ENCODE peak calls at places on chromosomes 4 and X, in six cellular contexts. L is A549, W is cardiac fibroblast, U is glutamatergic neuron, S is transverse colon, C is heart left ventricle. K is an unnamed sample.

GRCh38 chr4:147820975-147821374 is 89.1 kb downstream of the ARHGAP10 start:
- DNase-seq in L (no peak), W (no peak), C (no peak), S (no peak), U (no peak), K (no peak)

GRCh38 chrX:5051831-5052491 is 1176.7 kb downstream of the NLGN4X start:
- DNase-seq in L (peak), U (no peak), W (peak), S (peak), C (peak), K (peak)

GRCh38 chrX:108001218-108001814 is 19.1 kb upstream of the TEX13B start:
- DNase-seq in W (peak), U (no peak), C (no peak), S (no peak), L (peak), K (no peak)

GRCh38 chr4:175935016-175935661 is 123.1 kb upstream of the GPM6A start:
- DNase-seq in C (no peak), L (no peak), U (no peak), S (no peak), W (no peak), K (no peak)

GRCh38 chr4:95231713-95232112 is 317.1 kb downstream of the UNC5C start:
- DNase-seq in L (no peak), U (no peak), S (peak), W (no peak), C (no peak), K (no peak)

GRCh38 chrX:75038925-75039324 is 113.7 kb upstream of the NEXMIF start:
- DNase-seq in W (peak), S (no peak), L (peak), U (no peak), C (no peak), K (no peak)

GRCh38 chr4:10032625-10033024 is 11.3 kb upstream of the SLC2A9 start:
- DNase-seq in C (no peak), U (no peak), W (peak), S (no peak), L (peak), K (peak)

GRCh38 chr4:101186558-101187184 is 160.7 kb downstream of the PPP3CA start:
- DNase-seq in L (no peak), W (no peak), C (no peak), U (no peak), S (no peak), K (no peak)

GRCh38 chr4:169988252-169988651 is 37.9 kb downstream of the MFAP3L start:
- DNase-seq in L (no peak), W (peak), S (no peak), U (no peak), C (no peak), K (no peak)

GRCh38 chr4:156607198-156607498 is 364.5 kb downstream of the PDGFC start:
- DNase-seq in W (no peak), C (no peak), S (no peak), L (no peak), U (no peak), K (no peak)

GRCh38 chr4:176123710-176124407 is 58.2 kb downstream of the WDR17 start:
- DNase-seq in W (peak), U (peak), L (peak), S (peak), C (peak), K (no peak)

GRCh38 chr4:151114338-151114737 is 14.9 kb downstream of the RPS3A start:
- DNase-seq in S (no peak), L (no peak), W (no peak), C (no peak), U (no peak), K (no peak)

GRCh38 chr4:83282049-83282535 is 2.5 kb downstream of the COQ2 start:
- DNase-seq in L (peak), C (no peak), U (no peak), S (peak), W (peak), K (no peak)

GRCh38 chr4:76703676-76704075 is 194.3 kb downstream of the SOWAHB start:
- DNase-seq in W (peak), C (no peak), S (no peak), L (peak), U (no peak), K (no peak)

GRCh38 chrX:22424141-22424915 is 151.6 kb downstream of the CBLL2 start:
- DNase-seq in L (no peak), U (no peak), C (no peak), W (no peak), S (no peak), K (no peak)

GRCh38 chrX:12390301-12390700 is 252.0 kb downstream of the FRMPD4 start:
- DNase-seq in C (no peak), U (no peak), W (peak), L (no peak), S (no peak), K (no peak)

GRCh38 chr4:110359076-110359475 is 116.9 kb upstream of the ENPEP start:
- DNase-seq in U (no peak), L (no peak), W (no peak), C (no peak), S (no peak), K (no peak)

GRCh38 chrX:1554469-1555210 is 17.7 kb upstream of the P2RY8 start:
- DNase-seq in L (no peak), W (no peak), C (no peak), U (no peak), S (no peak), K (no peak)

GRCh38 chrX:97482901-97483300 is 599.2 kb downstream of the RPA4 start:
- DNase-seq in C (no peak), U (no peak), W (no peak), S (no peak), L (no peak), K (no peak)

GRCh38 chrX:127187095-127187494 is 367.6 kb downstream of the PRR32 start:
- DNase-seq in C (no peak), L (peak), S (no peak), U (no peak), W (no peak), K (no peak)

GRCh38 chr4:96295143-96295763 is 455.4 kb downstream of the PDHA2 start:
- DNase-seq in C (no peak), U (no peak), L (no peak), S (no peak), W (peak), K (no peak)

GRCh38 chr4:172011196-172011595 is 198.0 kb downstream of the GALNTL6 start:
- DNase-seq in W (no peak), U (no peak), L (no peak), S (no peak), C (no peak), K (no peak)

GRCh38 chr4:173057906-173058305 is 110.7 kb upstream of the GALNT7 start:
- DNase-seq in C (no peak), W (peak), U (no peak), S (no peak), L (no peak), K (no peak)

GRCh38 chr4:108846568-108846967 is 83.7 kb upstream of the ETNPPL start:
- DNase-seq in U (no peak), S (no peak), L (no peak), C (no peak), W (peak), K (no peak)

GRCh38 chr4:68338625-68339024 is 11.3 kb downstream of the YTHDC1 start:
- DNase-seq in L (no peak), W (no peak), C (peak), U (no peak), S (no peak), K (no peak)

GRCh38 chrX:826448-826847 is 195.9 kb downstream of the SHOX start:
- DNase-seq in W (no peak), U (no peak), L (no peak), C (no peak), S (no peak), K (no peak)

GRCh38 chr4:80202784-80203553 is 5.7 kb downstream of the PRDM8 start:
- DNase-seq in U (no peak), L (peak), C (no peak), S (peak), W (peak), K (no peak)

GRCh38 chrX:48996969-48997368 is 5.1 kb downstream of the GRIPAP1 start:
- DNase-seq in W (no peak), L (no peak), S (no peak), U (no peak), C (no peak), K (no peak)

GRCh38 chrX:40068048-40068447 is 29.7 kb downstream of the BCOR start:
- DNase-seq in U (no peak), C (no peak), S (no peak), W (peak), L (peak), K (no peak)

GRCh38 chrX:17597836-17598434 is 139.4 kb upstream of the SCML1 start:
- DNase-seq in U (no peak), W (peak), L (no peak), C (peak), S (peak), K (no peak)

GRCh38 chrX:130754353-130754752 is 148.7 kb downstream of the ENOX2 start:
- DNase-seq in L (no peak), U (no peak), W (no peak), S (no peak), C (no peak), K (no peak)

GRCh38 chrX:13691845-13692334 is 3.0 kb downstream of the RAB9A start:
- DNase-seq in S (no peak), L (no peak), U (no peak), C (no peak), W (no peak), K (no peak)

GRCh38 chrX:13689519-13690211 is 737 bp downstream of the RAB9A start:
- DNase-seq in W (peak), L (no peak), U (no peak), S (no peak), C (no peak), K (no peak)

GRCh38 chrX:13692771-13693231 is 3.9 kb downstream of the RAB9A start:
- DNase-seq in S (no peak), C (no peak), L (no peak), W (no peak), U (no peak), K (no peak)

GRCh38 chrX:13688772-13689518 is at the start of gene RAB9A:
- DNase-seq in W (peak), S (peak), C (peak), U (peak), L (peak), K (peak)

GRCh38 chrX:13690836-13691235 is 1.9 kb downstream of the RAB9A start:
- DNase-seq in S (no peak), L (peak), W (no peak), C (no peak), U (no peak), K (no peak)
- TF ChIP-seq CTCF in S (no peak), L (peak), W (no peak), C (no peak), U (no peak), K (no peak)

DNA sequence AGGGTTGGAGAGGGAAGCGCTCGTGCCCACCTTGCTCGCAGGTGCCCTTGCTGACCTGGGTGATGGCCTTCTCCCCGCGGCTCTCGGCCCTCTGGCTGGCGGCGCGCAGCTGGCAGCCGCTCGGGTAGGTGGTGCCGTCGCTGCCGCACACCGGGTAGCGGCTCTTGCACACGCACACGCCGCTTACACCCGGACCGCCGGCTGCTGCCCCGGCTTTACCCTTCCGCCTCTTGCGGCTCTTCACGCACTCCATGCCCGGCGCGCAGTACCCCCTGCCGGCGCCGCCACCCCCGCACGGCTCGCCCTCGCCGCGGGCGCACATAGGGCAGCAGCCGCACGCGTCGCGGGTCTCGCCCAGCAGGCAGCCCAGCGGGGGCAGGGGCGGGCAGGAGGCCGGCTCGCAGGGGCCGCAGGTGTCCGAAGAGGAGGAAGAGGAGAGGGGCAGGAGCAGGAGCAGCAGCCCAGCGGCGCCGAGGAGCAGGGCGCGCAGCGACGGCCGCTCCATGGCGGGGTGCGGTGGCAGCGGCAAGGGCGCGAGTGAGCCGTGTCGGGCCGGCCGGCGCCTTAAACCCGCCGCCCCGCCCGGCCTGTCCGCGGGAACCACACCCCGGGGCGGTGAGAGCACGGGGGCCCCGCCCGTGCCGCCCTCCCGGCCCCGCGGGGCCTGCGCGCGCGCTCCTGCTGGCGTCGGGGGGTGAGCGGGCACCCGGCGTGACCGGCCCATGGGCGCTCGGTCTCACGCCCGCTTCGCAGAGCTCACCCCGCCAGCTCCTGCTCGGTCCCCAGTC is at the start of gene IGFBP7:
- DNase-seq in U (peak), L (no peak), W (peak), C (peak), S (peak), K (no peak)
- TF ChIP-seq CTCF in U (no peak), L (no peak), W (no peak), C (no peak), S (no peak), K (no peak)

DNA sequence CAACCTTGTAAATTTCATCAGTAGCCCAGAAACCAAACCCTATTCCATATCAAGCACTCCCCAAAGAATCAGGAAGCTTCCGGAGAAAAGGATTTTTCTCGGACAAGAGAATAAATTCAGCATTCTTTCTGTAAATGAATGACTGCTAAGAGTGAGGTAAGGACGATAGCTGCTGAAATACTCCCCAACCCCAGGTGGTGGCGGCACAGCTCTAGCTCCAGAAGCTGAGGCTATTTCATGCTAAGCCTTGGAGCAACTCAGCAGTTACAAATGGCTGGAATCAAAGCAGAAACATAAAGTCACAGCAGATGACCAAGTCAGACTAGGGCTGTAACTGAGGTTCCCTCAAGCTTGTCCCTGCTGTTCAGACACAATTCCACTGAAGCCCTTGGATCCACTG is 13.9 kb upstream of the PCDH19 start:
- DNase-seq in L (no peak), W (no peak), C (no peak), S (no peak), U (no peak), K (no peak)
- TF ChIP-seq CTCF in L (no peak), W (peak), C (no peak), S (no peak), U (no peak), K (no peak)

DNA sequence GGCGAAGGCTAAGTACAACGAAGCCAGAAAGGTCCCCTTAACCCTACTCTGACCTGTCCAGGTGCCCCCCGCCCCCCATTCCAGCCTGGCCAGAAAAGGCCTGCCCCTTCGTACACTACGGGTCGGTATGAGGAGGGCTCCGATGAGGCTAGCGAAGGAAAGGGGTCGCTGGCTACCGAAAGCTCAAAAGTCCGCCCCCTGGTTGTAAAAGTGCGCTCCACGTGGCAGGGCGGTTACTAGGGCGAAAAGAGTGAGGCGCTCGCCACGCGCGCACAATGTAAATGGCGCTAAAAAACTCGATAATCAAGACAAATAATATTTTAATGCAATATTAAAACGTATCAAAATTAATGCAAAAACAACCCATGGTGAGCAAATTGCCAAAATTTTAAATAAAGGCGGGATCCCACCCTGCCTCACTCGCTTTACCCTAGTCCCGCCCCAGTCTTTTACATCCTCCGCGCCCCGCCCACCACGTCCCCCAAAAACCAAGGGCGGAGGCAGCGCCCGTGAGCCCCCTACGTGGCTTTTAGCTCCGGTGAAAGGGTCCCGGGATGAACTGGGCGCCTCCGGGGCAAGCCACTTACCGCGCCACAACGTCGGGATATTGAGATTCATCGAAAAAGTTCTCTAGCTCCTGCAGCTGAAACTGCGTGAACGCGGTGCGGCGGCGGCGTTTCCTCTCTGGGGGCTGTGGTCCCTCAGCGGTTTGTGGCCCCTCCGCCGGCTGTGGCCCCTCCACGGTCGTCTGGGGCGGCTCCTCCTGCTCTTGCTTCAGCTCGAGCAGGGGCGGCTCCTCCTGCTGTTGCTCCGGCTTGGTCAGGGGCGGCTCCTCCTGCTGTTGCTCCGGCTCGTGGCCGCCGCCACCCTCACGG is 929 bp downstream of the ESX1 start:
- DNase-seq in W (no peak), S (no peak), C (no peak), L (peak), U (peak), K (no peak)
- TF ChIP-seq CTCF in W (no peak), S (no peak), C (no peak), L (peak), U (no peak), K (no peak)

DNA sequence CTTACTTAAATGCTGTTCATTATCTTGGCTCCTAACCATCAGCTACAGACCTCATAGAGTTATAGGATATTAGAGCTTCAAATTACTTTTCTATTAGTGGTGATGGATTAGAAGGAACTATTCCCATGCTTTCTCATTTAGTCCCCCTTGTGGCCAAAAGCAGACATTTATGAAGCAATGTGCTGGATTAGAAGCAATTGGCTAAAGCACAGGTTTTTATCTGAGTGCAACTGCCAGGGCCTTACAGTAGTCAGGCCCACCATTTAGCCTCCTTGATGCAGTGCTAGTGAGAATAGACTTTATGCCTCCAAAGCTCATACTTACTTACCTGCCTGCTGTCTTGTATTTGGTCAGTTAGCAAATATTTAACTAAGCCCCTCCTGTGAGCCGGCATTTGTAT is 93.0 kb downstream of the TSPAN7 start:
- DNase-seq in S (no peak), L (peak), U (no peak), W (peak), C (no peak), K (no peak)
- TF ChIP-seq CTCF in S (peak), L (peak), U (peak), W (peak), C (peak), K (peak)

DNA sequence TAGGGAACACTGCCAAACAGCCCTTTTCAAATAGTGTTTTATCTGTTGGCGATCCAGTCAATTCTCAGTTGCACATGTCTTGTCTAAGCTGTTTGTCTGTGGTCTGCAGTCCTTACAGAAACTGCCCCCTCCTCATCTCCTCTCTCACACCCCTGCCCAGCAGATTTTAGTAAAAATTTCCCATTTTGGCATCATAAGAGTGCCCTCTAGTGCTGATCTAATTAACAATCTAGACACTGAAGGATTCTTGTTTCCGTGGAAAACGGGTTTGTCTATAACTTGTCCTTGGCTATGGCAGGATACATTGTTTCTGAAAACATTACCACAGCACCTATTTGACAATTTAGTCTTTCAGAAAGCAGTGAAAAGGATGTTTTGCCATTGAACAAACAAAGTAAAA is 227.2 kb upstream of the MBNL3 start:
- DNase-seq in C (no peak), W (peak), L (no peak), U (no peak), S (no peak), K (no peak)
- TF ChIP-seq CTCF in C (no peak), W (peak), L (peak), U (no peak), S (no peak), K (no peak)

GRCh38 chr4:99117876-99118693 is 26.0 kb downstream of the ADH4 start:
- DNase-seq in L (peak), W (peak), S (no peak), C (no peak), U (no peak), K (no peak)
- TF ChIP-seq CTCF in L (peak), W (peak), S (no peak), C (peak), U (no peak), K (peak)